ENCODE peak calls at places on chromosomes 6 and 20, in six cellular contexts. O is suprapubic skin, E is K562, N is spleen, G is stomach, Z is GM12878. Y is an unnamed sample.

GRCh38 chr20:59055302-59055701 is 12.7 kb upstream of the PRELID3B start:
- DNase-seq in Z (no peak), G (no peak), N (no peak), E (no peak), O (no peak), Y (no peak)

GRCh38 chr6:46233131-46233530 is 62.4 kb upstream of the ENPP5 start:
- DNase-seq in N (no peak), G (no peak), E (no peak), O (no peak), Z (no peak), Y (no peak)

GRCh38 chr6:107237992-107238660 is 122.8 kb upstream of the BEND3 start:
- DNase-seq in N (no peak), E (no peak), O (no peak), Z (no peak), G (no peak), Y (no peak)

GRCh38 chr6:19754686-19755085 is 82.5 kb upstream of the ID4 start:
- DNase-seq in E (no peak), Z (no peak), G (no peak), O (no peak), N (no peak), Y (no peak)

GRCh38 chr6:155521719-155522118 is 66.1 kb upstream of the NOX3 start:
- DNase-seq in O (no peak), E (no peak), N (no peak), G (no peak), Z (no peak), Y (no peak)

GRCh38 chr20:9460518-9460917 is 53.9 kb upstream of the LAMP5 start:
- DNase-seq in Z (no peak), N (no peak), E (no peak), O (no peak), G (no peak), Y (no peak)

GRCh38 chr6:148524509-148524908 is 181.9 kb downstream of the SASH1 start:
- DNase-seq in E (no peak), N (no peak), G (no peak), Z (no peak), O (no peak), Y (no peak)

GRCh38 chr6:3205913-3206312 is 21.5 kb downstream of the TUBB2B start:
- DNase-seq in O (no peak), N (no peak), E (peak; percentile 27), G (no peak), Z (no peak), Y (no peak)

GRCh38 chr6:390914-391558 is 516 bp upstream of the IRF4 start:
- DNase-seq in G (no peak), E (no peak), N (no peak), O (no peak), Z (no peak), Y (no peak)

GRCh38 chr6:29764422-29765196 is 41.4 kb downstream of the HLA-F start:
- DNase-seq in G (no peak), Z (no peak), O (no peak), E (no peak), N (no peak), Y (no peak)

GRCh38 chr6:116352515-116353471 is 18.0 kb upstream of the DSE start:
- DNase-seq in E (no peak), G (no peak), Z (peak; percentile 38), O (no peak), N (no peak), Y (no peak)

GRCh38 chr6:127630800-127631199 is 53.8 kb downstream of the C6orf58 start:
- DNase-seq in G (no peak), N (no peak), Z (no peak), O (no peak), E (no peak), Y (no peak)

GRCh38 chr6:141685416-141685815 is 447.3 kb upstream of the GJE1 start:
- DNase-seq in O (no peak), N (no peak), Z (no peak), G (no peak), E (no peak), Y (no peak)

GRCh38 chr20:33648396-33649004 is 13.6 kb upstream of the C20orf144 start:
- DNase-seq in E (no peak), Z (no peak), O (peak; percentile 76), N (peak; percentile 6), G (no peak), Y (no peak)

GRCh38 chr6:3719462-3720308 is 31.8 kb downstream of the PXDC1 start:
- DNase-seq in E (no peak), Z (no peak), O (no peak), G (no peak), N (peak; percentile 31), Y (no peak)

GRCh38 chr6:79431469-79431868 is 105.8 kb downstream of the LCA5 start:
- DNase-seq in O (no peak), G (no peak), N (no peak), Z (no peak), E (peak; percentile 26), Y (no peak)

GRCh38 chr6:52728394-52728793 is 34.9 kb downstream of the GSTA2 start:
- DNase-seq in G (peak; percentile 41), Z (no peak), O (no peak), E (no peak), N (no peak), Y (no peak)

GRCh38 chr6:35199866-35200265 is 13.9 kb upstream of the SCUBE3 start:
- DNase-seq in Z (no peak), G (no peak), E (no peak), O (no peak), N (no peak), Y (no peak)

GRCh38 chr6:107676002-107676401 is 148.1 kb downstream of the SCML4 start:
- DNase-seq in G (no peak), N (no peak), Z (no peak), E (no peak), O (no peak), Y (no peak)

GRCh38 chr20:36881888-36882287 is 6.0 kb downstream of the TLDC2 start:
- DNase-seq in G (no peak), N (no peak), Z (no peak), E (peak; percentile 17), O (no peak), Y (no peak)

GRCh38 chr6:5034328-5034727 is 30.5 kb upstream of the RPP40 start:
- DNase-seq in E (no peak), Z (no peak), N (no peak), O (no peak), G (no peak), Y (no peak)

GRCh38 chr6:2485116-2485515 is 239.7 kb upstream of the GMDS start:
- DNase-seq in G (peak; percentile 84), O (no peak), Z (no peak), E (no peak), N (no peak), Y (no peak)

GRCh38 chr6:32967151-32968091 is 973 bp upstream of the BRD2 start:
- DNase-seq in N (no peak), Z (no peak), G (no peak), E (peak; percentile 90), O (no peak), Y (peak; percentile 44)

GRCh38 chr20:57594092-57594911 is 25.9 kb downstream of the ZBP1 start:
- DNase-seq in N (peak; percentile 88), E (peak; percentile 75), O (no peak), Z (no peak), G (peak; percentile 62), Y (peak; percentile 36)

GRCh38 chr20:2470051-2470431 is 548 bp downstream of the SNRPB start:
- DNase-seq in O (no peak), E (peak; percentile 54), N (no peak), G (no peak), Z (peak; percentile 12), Y (no peak)

GRCh38 chr6:106966671-106967522 is 7.6 kb downstream of the CD24 start:
- DNase-seq in O (peak; percentile 50), E (no peak), N (no peak), Z (no peak), G (peak; percentile 46), Y (no peak)

GRCh38 chr20:41136336-41136694 is 1.0 kb upstream of the PLCG1 start:
- DNase-seq in O (peak; percentile 84), G (no peak), E (no peak), N (no peak), Z (no peak), Y (no peak)

GRCh38 chr20:6282642-6283041 is 159.8 kb upstream of the FERMT1 start:
- DNase-seq in Z (no peak), E (no peak), N (no peak), G (no peak), O (no peak), Y (no peak)

GRCh38 chr6:156474507-156475120 is 302.6 kb upstream of the ARID1B start:
- DNase-seq in Z (no peak), O (no peak), N (no peak), E (no peak), G (no peak), Y (no peak)

GRCh38 chr6:117536317-117536716 is 53.8 kb downstream of the DCBLD1 start:
- DNase-seq in N (no peak), Z (no peak), O (no peak), E (no peak), G (no peak), Y (no peak)
- TF ChIP-seq POLR2AphosphoS5 in N (no peak), Z (no peak), O (no peak), E (no peak), G (no peak), Y (no peak)

GRCh38 chr6:26593278-26594127 is 3.2 kb upstream of the ABT1 start:
- DNase-seq in Z (no peak), N (no peak), E (peak; percentile 64), O (no peak), G (no peak), Y (no peak)
- H3K4me1 ChIP-seq in Z (peaks cover 10% of the 10 kb centered on the region), N (peaks cover 32% of the 10 kb centered on the region), E (peaks cover 16% of the 10 kb centered on the region), O (peaks cover 23% of the 10 kb centered on the region), G (peaks cover 9% of the 10 kb centered on the region), Y (peaks cover 34% of the 10 kb centered on the region)

GRCh38 chr20:62238569-62239277 is 402 bp downstream of the OSBPL2 start:
- DNase-seq in N (no peak), Z (no peak), E (peak; percentile 29), G (peak; percentile 41), O (no peak), Y (peak; percentile 77)

GRCh38 chr20:62236997-62237771 is 1.1 kb upstream of the OSBPL2 start:
- DNase-seq in O (no peak), Z (no peak), E (no peak), N (no peak), G (no peak), Y (no peak)

GRCh38 chr20:62239278-62239879 is 1.1 kb downstream of the OSBPL2 start:
- DNase-seq in O (no peak), G (no peak), Z (no peak), E (no peak), N (peak; percentile 82), Y (no peak)

GRCh38 chr20:62236674-62236996 is 1.7 kb upstream of the OSBPL2 start:
- DNase-seq in G (no peak), O (no peak), Z (no peak), E (no peak), N (no peak), Y (no peak)

GRCh38 chr20:62237772-62238568 is at the start of gene OSBPL2:
- DNase-seq in E (peak; percentile 99), O (peak; percentile 100), G (peak; percentile 99), Z (peak; percentile 95), N (peak; percentile 100), Y (peak; percentile 98)
- TF ChIP-seq POLR2A in E (no peak), O (no peak), G (no peak), Z (peak; percentile 67), N (no peak), Y (no peak)

DNA sequence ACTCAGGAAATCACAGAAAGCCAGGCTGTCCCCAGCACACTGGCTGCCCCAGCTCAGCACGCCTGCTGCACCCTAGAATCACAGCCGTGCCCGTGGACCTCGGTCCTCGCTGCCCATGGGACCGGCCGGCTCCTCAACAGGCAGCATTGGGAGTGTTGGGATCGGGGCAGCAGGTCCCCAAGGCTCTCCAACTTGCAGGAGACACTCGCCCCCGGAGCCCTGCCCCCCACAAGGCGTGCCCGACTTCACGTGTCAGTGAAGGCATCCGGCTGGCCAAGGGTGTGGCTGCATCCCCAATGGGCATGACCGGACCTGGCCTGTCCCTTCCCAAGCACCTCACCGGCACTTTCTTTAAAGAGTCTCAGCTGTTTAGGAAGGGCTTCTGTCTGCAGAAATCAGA is 3.0 kb upstream of the NTSR1 start:
- DNase-seq in N (no peak), G (no peak), E (no peak), Z (no peak), O (no peak), Y (peak; percentile 70)
- TF ChIP-seq POLR2AphosphoS5 in N (no peak), G (no peak), E (no peak), Z (no peak), O (no peak), Y (no peak)

Y was measured in upper lobe of left lung.